ENCODE peak calls at places on chromosomes 3 and 15, in four cellular contexts. U is HepG2, Q is H1, P is K562. B is an unnamed sample.

GRCh38 chr15:66565141-66565595 is 630 bp downstream of the LCTL start:
- DNase-seq in U (no peak), Q (no peak), P (no peak), B (no peak)

GRCh38 chr3:44206862-44207652 is 34.6 kb upstream of the TOPAZ1 start:
- DNase-seq in U (no peak), Q (no peak), P (no peak), B (no peak)

GRCh38 chr15:38021259-38021658 is 86.8 kb downstream of the TMCO5A start:
- DNase-seq in U (no peak), Q (no peak), P (no peak), B (no peak)

GRCh38 chr3:47889001-47889757 is 86.2 kb downstream of the DHX30 start:
- DNase-seq in U (no peak), Q (no peak), P (no peak), B (no peak)

GRCh38 chr3:193708270-193708669 is 115.3 kb downstream of the OPA1 start:
- DNase-seq in U (no peak), Q (no peak), P (no peak), B (no peak)

GRCh38 chr15:64459382-64459781 is 996 bp upstream of the ZNF609 start:
- DNase-seq in U (no peak), Q (no peak), P (no peak), B (no peak)

GRCh38 chr3:195104340-195104739 is 166.6 kb downstream of the XXYLT1 start:
- DNase-seq in U (no peak), Q (no peak), P (no peak), B (no peak)

GRCh38 chr3:195221015-195221853 is 49.7 kb downstream of the XXYLT1 start:
- DNase-seq in U (no peak), Q (peak), P (no peak), B (no peak)

GRCh38 chr3:29410660-29411405 is 130.0 kb downstream of the RBMS3 start:
- DNase-seq in U (no peak), Q (no peak), P (no peak), B (no peak)

DNA sequence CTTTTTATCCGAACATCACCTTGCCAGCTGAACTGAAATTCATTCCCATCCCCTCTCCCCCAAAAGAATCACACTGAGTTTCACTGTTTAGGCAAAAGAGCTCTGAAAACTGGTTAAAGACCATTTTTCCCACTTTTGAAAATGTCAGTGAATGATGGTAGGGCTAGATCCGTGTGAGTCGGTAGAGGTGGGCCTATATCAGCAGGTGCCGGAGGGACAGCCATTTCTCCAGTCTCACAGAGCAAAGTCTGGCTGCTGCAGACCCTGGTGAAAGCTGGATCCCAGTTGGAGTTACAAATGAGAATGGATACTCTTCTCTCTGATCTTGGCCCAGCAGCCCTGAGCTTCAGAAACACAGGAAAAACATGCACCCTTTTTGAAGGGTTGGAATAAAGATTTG is 10.9 kb downstream of the ENTPD3 start:
- DNase-seq in U (no peak), Q (no peak), P (no peak), B (no peak)
- TF ChIP-seq RNF2 in U (no peak), Q (no peak), P (no peak), B (no peak)

GRCh38 chr15:63194291-63194681 is 4.9 kb downstream of the RAB8B start:
- DNase-seq in U (no peak), Q (no peak), P (no peak), B (no peak)

GRCh38 chr15:63192604-63193206 is 3.3 kb downstream of the RAB8B start:
- DNase-seq in U (no peak), Q (peak), P (no peak), B (no peak)

GRCh38 chr15:63189955-63190691 is 717 bp downstream of the RAB8B start:
- DNase-seq in U (no peak), Q (no peak), P (no peak), B (no peak)

GRCh38 chr15:63190993-63191392 is 1.6 kb downstream of the RAB8B start:
- DNase-seq in U (no peak), Q (no peak), P (no peak), B (no peak)

GRCh38 chr15:63191895-63192603 is 2.6 kb downstream of the RAB8B start:
- DNase-seq in U (no peak), Q (no peak), P (no peak), B (no peak)
- TF ChIP-seq RNF2 in U (no peak), Q (no peak), P (no peak), B (no peak)

GRCh38 chr3:156131799-156132198 is 11.4 kb downstream of the KCNAB1 start:
- DNase-seq in U (no peak), Q (no peak), P (no peak), B (no peak)

GRCh38 chr3:156131241-156131640 is 10.9 kb downstream of the KCNAB1 start:
- DNase-seq in U (no peak), Q (no peak), P (no peak), B (no peak)

GRCh38 chr3:156140196-156140595 is 19.8 kb downstream of the KCNAB1 start:
- DNase-seq in U (no peak), Q (no peak), P (no peak), B (no peak)

GRCh38 chr3:156132313-156132712 is 11.9 kb downstream of the KCNAB1 start:
- DNase-seq in U (no peak), Q (no peak), P (no peak), B (no peak)

GRCh38 chr3:156135921-156136655 is 15.7 kb downstream of the KCNAB1 start:
- DNase-seq in U (no peak), Q (no peak), P (peak), B (no peak)
- TF ChIP-seq RNF2 in U (no peak), Q (no peak), P (no peak), B (no peak)

GRCh38 chr3:89113344-89113743 is 5.9 kb downstream of the EPHA3 start:
- DNase-seq in U (no peak), Q (no peak), P (no peak), B (no peak)

GRCh38 chr3:89116486-89116885 is 9.1 kb downstream of the EPHA3 start:
- DNase-seq in U (no peak), Q (no peak), P (no peak), B (no peak)

GRCh38 chr3:89113887-89114840 is 6.7 kb downstream of the EPHA3 start:
- DNase-seq in U (peak), Q (peak), P (no peak), B (no peak)

DNA sequence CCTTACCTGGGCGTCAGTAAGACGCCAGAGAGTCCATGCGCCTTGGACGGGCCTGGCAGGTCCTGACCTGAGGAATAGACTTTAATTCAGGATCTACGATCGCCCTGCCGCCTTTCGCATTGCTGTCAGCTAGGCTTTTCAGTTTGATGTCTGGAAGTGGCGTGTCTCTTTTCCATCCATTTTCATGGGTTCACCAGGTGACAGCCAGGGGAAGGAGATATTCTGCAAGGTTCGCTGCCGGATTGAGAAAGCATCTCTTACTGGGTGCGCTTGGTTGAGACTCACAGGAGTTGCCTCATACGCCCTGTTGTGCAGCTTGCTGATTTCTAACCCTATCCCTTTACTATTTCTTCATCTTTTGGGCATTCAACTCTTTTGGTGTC is 7.4 kb downstream of the EPHA3 start:
- DNase-seq in U (no peak), Q (no peak), P (no peak), B (no peak)
- TF ChIP-seq RNF2 in U (no peak), Q (no peak), P (no peak), B (no peak)

DNA sequence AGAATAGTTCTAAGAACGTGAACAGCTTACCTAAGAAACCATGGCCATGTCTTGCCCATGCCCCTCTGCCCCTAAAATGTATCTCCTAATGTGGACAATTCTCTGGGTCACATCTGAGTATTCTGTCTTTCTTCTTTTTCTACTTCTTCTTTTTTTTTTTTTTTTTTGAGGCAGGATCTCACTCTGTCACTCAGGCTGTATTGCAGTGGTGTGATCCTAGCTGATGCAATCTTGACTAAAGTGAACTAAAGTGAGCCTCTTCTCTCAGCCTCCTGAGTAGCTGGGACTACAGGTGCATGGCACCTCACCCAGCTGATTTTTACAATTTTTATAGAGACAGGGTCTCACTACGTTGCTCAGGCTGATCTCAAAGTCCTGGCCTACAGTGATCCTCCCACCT is 204.8 kb upstream of the ZPLD1 start:
- DNase-seq in U (no peak), Q (no peak), P (no peak), B (no peak)
- TF ChIP-seq RNF2 in U (no peak), Q (no peak), P (no peak), B (no peak)

DNA sequence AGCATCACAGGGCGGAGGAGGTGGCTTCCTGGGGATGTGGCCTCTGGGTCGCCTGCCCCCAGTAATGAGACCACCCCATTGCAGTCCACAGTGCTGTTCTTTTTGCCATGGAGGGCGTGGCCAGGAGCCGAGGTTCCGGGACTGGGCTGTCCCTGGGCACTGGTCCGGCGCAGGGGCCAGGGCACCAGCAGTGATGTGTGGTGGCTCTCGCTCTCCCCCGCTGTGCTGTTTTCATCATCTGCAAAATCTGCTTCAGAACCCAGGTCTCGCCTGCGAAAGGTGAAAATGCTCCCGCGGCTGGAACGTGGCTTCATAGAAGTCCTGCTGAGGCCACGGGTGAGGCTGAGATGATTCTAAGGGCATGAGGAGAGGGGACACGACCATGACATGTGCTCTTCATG is 45.8 kb downstream of the SCN5A start:
- DNase-seq in U (no peak), Q (no peak), P (no peak), B (no peak)
- TF ChIP-seq RNF2 in U (no peak), Q (no peak), P (no peak), B (no peak)

DNA sequence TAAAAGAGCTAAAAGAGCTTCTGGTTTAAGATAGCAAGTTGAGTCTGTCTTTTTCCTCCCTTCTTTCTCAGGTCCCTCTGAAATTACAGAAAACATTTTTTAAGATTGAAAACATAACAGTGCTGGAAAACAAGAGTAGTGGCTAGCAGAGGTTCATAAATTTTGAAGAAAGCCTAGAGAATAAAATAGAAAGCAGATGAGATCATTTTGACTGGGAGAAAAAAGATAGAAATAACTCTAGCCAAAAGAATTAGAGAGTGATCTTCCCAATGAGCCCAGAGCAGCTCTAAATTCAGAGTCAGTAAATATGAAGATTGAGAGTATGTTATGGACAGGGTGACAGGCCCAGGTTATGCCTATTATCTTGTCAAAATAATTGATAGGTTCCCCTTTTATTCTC is 41.8 kb downstream of the ATP8B4 start:
- DNase-seq in U (no peak), Q (no peak), P (no peak), B (no peak)
- TF ChIP-seq RNF2 in U (no peak), Q (no peak), P (no peak), B (no peak)

GRCh38 chr3:13234155-13234505 is 160.9 kb upstream of the IQSEC1 start:
- DNase-seq in U (no peak), Q (no peak), P (no peak), B (no peak)
- TF ChIP-seq RNF2 in U (no peak), Q (no peak), P (no peak), B (no peak)

DNA sequence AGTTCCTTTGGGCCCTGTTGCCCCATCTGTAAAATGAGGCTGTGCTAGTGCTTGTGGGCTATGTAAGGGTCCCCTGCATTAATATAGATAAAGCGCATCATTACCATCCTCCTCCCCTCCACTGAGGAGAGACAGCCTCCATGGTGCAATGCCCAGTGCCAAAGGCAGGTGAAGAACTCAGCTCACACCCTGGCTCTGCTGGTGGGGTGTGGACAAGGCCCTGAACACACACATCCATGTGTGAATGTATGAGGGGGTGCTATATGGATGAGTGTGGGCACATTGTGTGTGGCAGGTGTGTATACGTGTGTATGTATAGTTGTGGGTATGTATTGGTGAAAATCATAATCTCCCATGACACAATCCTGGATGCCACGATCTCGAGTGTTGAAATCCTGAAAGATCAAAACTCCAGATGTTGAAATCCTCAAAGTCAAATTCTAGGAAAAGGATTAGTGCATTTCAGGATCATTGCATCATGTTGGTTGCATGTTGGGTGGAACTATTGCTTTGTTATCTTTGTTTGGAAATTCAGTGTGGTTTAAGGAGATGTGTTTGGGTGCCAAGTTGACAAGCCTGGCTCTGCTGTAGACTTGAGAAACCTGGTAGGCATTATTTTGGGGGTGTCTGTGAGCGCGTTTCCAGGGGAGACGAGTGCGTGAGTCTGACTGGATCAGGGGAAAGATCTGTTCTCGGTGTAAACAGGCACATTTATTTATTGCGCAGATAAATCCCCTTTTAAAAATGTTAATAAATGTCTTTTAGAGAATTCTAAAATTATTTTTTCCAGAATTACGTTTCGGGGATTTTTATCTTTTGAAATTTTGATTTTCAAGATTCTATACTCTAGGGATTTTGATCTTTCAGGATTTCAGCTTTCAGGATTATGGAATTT is 42.0 kb upstream of the SEC61A1 start:
- DNase-seq in U (peak), Q (no peak), P (no peak), B (peak)
- TF ChIP-seq RNF2 in U (no peak), Q (no peak), P (peak), B (no peak)

GRCh38 chr15:68228971-68229385 is 550 bp downstream of the CLN6 start:
- DNase-seq in U (no peak), Q (no peak), P (no peak), B (peak)
- TF ChIP-seq RNF2 in U (no peak), Q (no peak), P (no peak), B (no peak)

B was measured in A549.